ENCODE peak calls at places on chromosomes 7 and 10, in six cellular contexts. T is stomach, U is GM23248, Q is RKO, S is upper lobe of left lung, M is GM04504. I is an unnamed sample.

GRCh38 chr10:61097026-61097425 is 153.0 kb upstream of the RHOBTB1 start:
- DNase-seq in T (no peak), U (no peak), Q (no peak), S (no peak), M (no peak), I (no peak)

GRCh38 chr10:120891367-120891766 is 40.2 kb downstream of the WDR11 start:
- DNase-seq in T (no peak), U (peak), Q (no peak), S (no peak), M (peak), I (no peak)

GRCh38 chr10:59538623-59539022 is 171.0 kb downstream of the SLC16A9 start:
- DNase-seq in T (no peak), U (no peak), Q (no peak), S (no peak), M (no peak), I (no peak)

GRCh38 chr10:31977440-31978157 is 49.0 kb upstream of the ARHGAP12 start:
- DNase-seq in T (no peak), U (peak), Q (peak), S (no peak), M (peak), I (no peak)

GRCh38 chr7:157302314-157302711 is 34.5 kb upstream of the DNAJB6 start:
- DNase-seq in T (peak), U (peak), Q (peak), S (peak), M (no peak), I (no peak)

GRCh38 chr7:15851201-15851600 is 164.7 kb upstream of the MEOX2 start:
- DNase-seq in T (no peak), U (peak), Q (peak), S (no peak), M (no peak), I (no peak)

GRCh38 chr10:10872035-10872673 is 145.5 kb upstream of the CELF2 start:
- DNase-seq in T (no peak), U (peak), Q (peak), S (no peak), M (peak), I (no peak)

GRCh38 chr7:149060161-149060560 is 30.4 kb downstream of the ZNF786 start:
- DNase-seq in T (no peak), U (no peak), Q (no peak), S (no peak), M (no peak), I (no peak)

GRCh38 chr7:23531794-23532489 is at the start of gene TRA2A:
- DNase-seq in T (peak), U (peak), Q (peak), S (peak), M (peak), I (peak)

GRCh38 chr10:122185643-122186042 is 85.5 kb upstream of the BTBD16 start:
- DNase-seq in T (no peak), U (no peak), Q (no peak), S (no peak), M (no peak), I (no peak)

GRCh38 chr7:1529383-1530116 is 952 bp upstream of the MAFK start:
- DNase-seq in T (no peak), U (no peak), Q (no peak), S (no peak), M (no peak), I (no peak)

GRCh38 chr10:91190876-91191580 is 29.4 kb upstream of the PCGF5 start:
- DNase-seq in T (no peak), U (peak), Q (peak), S (no peak), M (no peak), I (no peak)

GRCh38 chr7:130286881-130287280 is 6.1 kb upstream of the CPA4 start:
- DNase-seq in T (no peak), U (no peak), Q (no peak), S (no peak), M (no peak), I (no peak)

GRCh38 chr10:43046288-43046991 is 30.4 kb upstream of the RET start:
- DNase-seq in T (peak), U (no peak), Q (no peak), S (peak), M (no peak), I (no peak)

GRCh38 chr10:52779541-52780390 is 7.2 kb upstream of the MBL2 start:
- DNase-seq in T (peak), U (peak), Q (peak), S (peak), M (no peak), I (peak)

GRCh38 chr7:143519411-143520131 is 41.9 kb downstream of the TAS2R41 start:
- DNase-seq in T (no peak), U (peak), Q (no peak), S (no peak), M (no peak), I (no peak)

GRCh38 chr7:134905375-134905774 is 80.9 kb upstream of the AGBL3 start:
- DNase-seq in T (peak), U (peak), Q (peak), S (peak), M (peak), I (peak)

GRCh38 chr7:94512735-94513564 is 3.3 kb downstream of the CASD1 start:
- DNase-seq in T (no peak), U (no peak), Q (no peak), S (no peak), M (no peak), I (no peak)

GRCh38 chr7:85475071-85475470 is 288.2 kb upstream of the SEMA3D start:
- DNase-seq in T (no peak), U (no peak), Q (no peak), S (no peak), M (no peak), I (no peak)

GRCh38 chr10:63603709-63604445 is 82.7 kb downstream of the REEP3 start:
- DNase-seq in T (no peak), U (no peak), Q (no peak), S (no peak), M (no peak), I (no peak)

GRCh38 chr10:26844381-26844780 is 16.4 kb downstream of the ABI1 start:
- DNase-seq in T (no peak), U (no peak), Q (no peak), S (no peak), M (no peak), I (no peak)

GRCh38 chr7:37248396-37248836 is 200.2 kb downstream of the ELMO1 start:
- DNase-seq in T (no peak), U (no peak), Q (no peak), S (no peak), M (no peak), I (peak)

GRCh38 chr7:45236666-45237065 is 79.1 kb downstream of the RAMP3 start:
- DNase-seq in T (no peak), U (peak), Q (peak), S (no peak), M (peak), I (no peak)

GRCh38 chr10:119233123-119233820 is 25.9 kb downstream of the GRK5 start:
- DNase-seq in T (no peak), U (peak), Q (no peak), S (no peak), M (no peak), I (no peak)

GRCh38 chr7:73831656-73832579 is 1.1 kb downstream of the CLDN4 start:
- DNase-seq in T (peak), U (no peak), Q (no peak), S (peak), M (no peak), I (peak)